ENCODE peak calls at places on chromosome 2, in nine cellular contexts. One of them, this sample, is unnamed.
A peak's percentile ranks its signal among the peaks of the same experiment; 100 is the strongest.

GRCh38 chr2:172095146-172095904 is 7.4 kb downstream of the DLX2 start:
- DNase-seq in GM23338: peak; percentile 85
- DNase-seq in progenitor cell of endocrine pancreas: no peak
- DNase-seq in EL: peak; percentile 95
- DNase-seq in stimulated activated CD4-positive, alpha-beta T cell treated with anti-CD3 and anti-CD28 coated beads, Interleukin-2, amount 100 ng/mL, for 24 hours: peak; percentile 64
- DNase-seq in lower lobe of right lung: peak; percentile 66
- DNase-seq in C1 segment of cervical spinal cord: no peak
- DNase-seq in fibroblast of the conjunctiva: peak; percentile 44
- DNase-seq in foreskin fibroblast: peak; percentile 86
- DNase-seq in this sample: peak; percentile 95

GRCh38 chr2:102114851-102115497 is 27.6 kb upstream of the IL1R1 start:
- DNase-seq in foreskin fibroblast: no peak
- DNase-seq in EL: peak; percentile 26
- DNase-seq in fibroblast of the conjunctiva: no peak
- DNase-seq in C1 segment of cervical spinal cord: no peak
- DNase-seq in progenitor cell of endocrine pancreas: no peak
- DNase-seq in stimulated activated CD4-positive, alpha-beta T cell treated with anti-CD3 and anti-CD28 coated beads, Interleukin-2, amount 100 ng/mL, for 24 hours: no peak
- DNase-seq in lower lobe of right lung: no peak
- DNase-seq in GM23338: no peak
- DNase-seq in this sample: no peak

GRCh38 chr2:72155737-72156136 is 8.1 kb upstream of the CYP26B1 start:
- DNase-seq in C1 segment of cervical spinal cord: no peak
- DNase-seq in lower lobe of right lung: no peak
- DNase-seq in GM23338: no peak
- DNase-seq in progenitor cell of endocrine pancreas: no peak
- DNase-seq in EL: no peak
- DNase-seq in fibroblast of the conjunctiva: no peak
- DNase-seq in foreskin fibroblast: no peak
- DNase-seq in stimulated activated CD4-positive, alpha-beta T cell treated with anti-CD3 and anti-CD28 coated beads, Interleukin-2, amount 100 ng/mL, for 24 hours: peak; percentile 5
- DNase-seq in this sample: no peak

GRCh38 chr2:10895231-10895630 is 16.5 kb upstream of the KCNF1 start:
- DNase-seq in EL: no peak
- DNase-seq in lower lobe of right lung: no peak
- DNase-seq in stimulated activated CD4-positive, alpha-beta T cell treated with anti-CD3 and anti-CD28 coated beads, Interleukin-2, amount 100 ng/mL, for 24 hours: no peak
- DNase-seq in foreskin fibroblast: no peak
- DNase-seq in fibroblast of the conjunctiva: no peak
- DNase-seq in C1 segment of cervical spinal cord: no peak
- DNase-seq in progenitor cell of endocrine pancreas: no peak
- DNase-seq in GM23338: no peak
- DNase-seq in this sample: no peak

GRCh38 chr2:19898592-19899329 is 3.0 kb downstream of the TTC32 start:
- DNase-seq in lower lobe of right lung: no peak
- DNase-seq in fibroblast of the conjunctiva: no peak
- DNase-seq in C1 segment of cervical spinal cord: no peak
- DNase-seq in stimulated activated CD4-positive, alpha-beta T cell treated with anti-CD3 and anti-CD28 coated beads, Interleukin-2, amount 100 ng/mL, for 24 hours: no peak
- DNase-seq in EL: no peak
- DNase-seq in GM23338: no peak
- DNase-seq in progenitor cell of endocrine pancreas: no peak
- DNase-seq in foreskin fibroblast: no peak
- DNase-seq in this sample: no peak

GRCh38 chr2:85308951-85309555 is 18.7 kb downstream of the TGOLN2 start:
- DNase-seq in fibroblast of the conjunctiva: no peak
- DNase-seq in EL: peak; percentile 41
- DNase-seq in progenitor cell of endocrine pancreas: no peak
- DNase-seq in lower lobe of right lung: peak; percentile 63
- DNase-seq in C1 segment of cervical spinal cord: peak; percentile 46
- DNase-seq in GM23338: no peak
- DNase-seq in stimulated activated CD4-positive, alpha-beta T cell treated with anti-CD3 and anti-CD28 coated beads, Interleukin-2, amount 100 ng/mL, for 24 hours: no peak
- DNase-seq in foreskin fibroblast: no peak
- DNase-seq in this sample: no peak

GRCh38 chr2:137192366-137193315 is 427.3 kb downstream of the THSD7B start:
- DNase-seq in C1 segment of cervical spinal cord: no peak
- DNase-seq in lower lobe of right lung: no peak
- DNase-seq in EL: peak; percentile 77
- DNase-seq in GM23338: no peak
- DNase-seq in progenitor cell of endocrine pancreas: no peak
- DNase-seq in fibroblast of the conjunctiva: peak; percentile 62
- DNase-seq in foreskin fibroblast: peak; percentile 23
- DNase-seq in stimulated activated CD4-positive, alpha-beta T cell treated with anti-CD3 and anti-CD28 coated beads, Interleukin-2, amount 100 ng/mL, for 24 hours: no peak
- DNase-seq in this sample: no peak

GRCh38 chr2:236861196-236861875 is 224.4 kb upstream of the COPS8 start:
- DNase-seq in lower lobe of right lung: no peak
- DNase-seq in EL: no peak
- DNase-seq in fibroblast of the conjunctiva: no peak
- DNase-seq in stimulated activated CD4-positive, alpha-beta T cell treated with anti-CD3 and anti-CD28 coated beads, Interleukin-2, amount 100 ng/mL, for 24 hours: no peak
- DNase-seq in C1 segment of cervical spinal cord: no peak
- DNase-seq in GM23338: no peak
- DNase-seq in progenitor cell of endocrine pancreas: no peak
- DNase-seq in foreskin fibroblast: no peak
- DNase-seq in this sample: no peak

GRCh38 chr2:36507408-36507812 is 90.6 kb downstream of the FEZ2 start:
- DNase-seq in foreskin fibroblast: peak; percentile 45
- DNase-seq in stimulated activated CD4-positive, alpha-beta T cell treated with anti-CD3 and anti-CD28 coated beads, Interleukin-2, amount 100 ng/mL, for 24 hours: peak; percentile 27
- DNase-seq in fibroblast of the conjunctiva: peak; percentile 64
- DNase-seq in EL: peak; percentile 73
- DNase-seq in progenitor cell of endocrine pancreas: peak; percentile 19
- DNase-seq in C1 segment of cervical spinal cord: no peak
- DNase-seq in GM23338: peak; percentile 94
- DNase-seq in lower lobe of right lung: no peak
- DNase-seq in this sample: no peak

GRCh38 chr2:12731701-12732280 is 15.1 kb downstream of the TRIB2 start:
- DNase-seq in C1 segment of cervical spinal cord: no peak
- DNase-seq in foreskin fibroblast: no peak
- DNase-seq in GM23338: peak; percentile 39
- DNase-seq in progenitor cell of endocrine pancreas: no peak
- DNase-seq in lower lobe of right lung: no peak
- DNase-seq in stimulated activated CD4-positive, alpha-beta T cell treated with anti-CD3 and anti-CD28 coated beads, Interleukin-2, amount 100 ng/mL, for 24 hours: no peak
- DNase-seq in fibroblast of the conjunctiva: no peak
- DNase-seq in EL: no peak
- DNase-seq in this sample: no peak

GRCh38 chr2:202051499-202052161 is 18.0 kb downstream of the FZD7 start:
- DNase-seq in fibroblast of the conjunctiva: no peak
- DNase-seq in lower lobe of right lung: no peak
- DNase-seq in foreskin fibroblast: peak; percentile 33
- DNase-seq in EL: peak; percentile 38
- DNase-seq in GM23338: peak; percentile 69
- DNase-seq in stimulated activated CD4-positive, alpha-beta T cell treated with anti-CD3 and anti-CD28 coated beads, Interleukin-2, amount 100 ng/mL, for 24 hours: no peak
- DNase-seq in progenitor cell of endocrine pancreas: no peak
- DNase-seq in C1 segment of cervical spinal cord: no peak
- DNase-seq in this sample: no peak

GRCh38 chr2:18959200-18959599 is 369.8 kb upstream of the NT5C1B start:
- DNase-seq in foreskin fibroblast: no peak
- DNase-seq in GM23338: no peak
- DNase-seq in lower lobe of right lung: no peak
- DNase-seq in C1 segment of cervical spinal cord: no peak
- DNase-seq in stimulated activated CD4-positive, alpha-beta T cell treated with anti-CD3 and anti-CD28 coated beads, Interleukin-2, amount 100 ng/mL, for 24 hours: no peak
- DNase-seq in fibroblast of the conjunctiva: no peak
- DNase-seq in progenitor cell of endocrine pancreas: no peak
- DNase-seq in EL: no peak
- DNase-seq in this sample: no peak

GRCh38 chr2:58065248-58065647 is 18.6 kb downstream of the VRK2 start:
- DNase-seq in foreskin fibroblast: no peak
- DNase-seq in progenitor cell of endocrine pancreas: no peak
- DNase-seq in lower lobe of right lung: no peak
- DNase-seq in GM23338: no peak
- DNase-seq in fibroblast of the conjunctiva: no peak
- DNase-seq in EL: no peak
- DNase-seq in C1 segment of cervical spinal cord: no peak
- DNase-seq in stimulated activated CD4-positive, alpha-beta T cell treated with anti-CD3 and anti-CD28 coated beads, Interleukin-2, amount 100 ng/mL, for 24 hours: no peak
- DNase-seq in this sample: no peak

GRCh38 chr2:66438498-66439290 is 3.8 kb downstream of the MEIS1 start:
- DNase-seq in lower lobe of right lung: no peak
- DNase-seq in stimulated activated CD4-positive, alpha-beta T cell treated with anti-CD3 and anti-CD28 coated beads, Interleukin-2, amount 100 ng/mL, for 24 hours: no peak
- DNase-seq in GM23338: no peak
- DNase-seq in fibroblast of the conjunctiva: no peak
- DNase-seq in C1 segment of cervical spinal cord: no peak
- DNase-seq in progenitor cell of endocrine pancreas: no peak
- DNase-seq in foreskin fibroblast: no peak
- DNase-seq in EL: no peak
- DNase-seq in this sample: no peak

GRCh38 chr2:86825020-86825727 is 34.5 kb upstream of the CD8A start:
- DNase-seq in lower lobe of right lung: no peak
- DNase-seq in GM23338: no peak
- DNase-seq in foreskin fibroblast: no peak
- DNase-seq in stimulated activated CD4-positive, alpha-beta T cell treated with anti-CD3 and anti-CD28 coated beads, Interleukin-2, amount 100 ng/mL, for 24 hours: no peak
- DNase-seq in C1 segment of cervical spinal cord: no peak
- DNase-seq in EL: no peak
- DNase-seq in progenitor cell of endocrine pancreas: no peak
- DNase-seq in fibroblast of the conjunctiva: no peak
- DNase-seq in this sample: no peak

This sample was measured in 8988T.